ENCODE peak calls at places on chromosomes 5 and 9, in seven cellular contexts. O is brain microvascular endothelial cell, J is PC-3, Y is WERI-Rb-1, A is fibroblast of the aortic adventitia, S is BE2C, U is SK-N-SH. C is an unnamed sample.

GRCh38 chr9:3246231-3246630 is 279.6 kb downstream of the RFX3 start:
- DNase-seq in O (no peak), J (no peak), Y (peak), A (no peak), S (no peak), U (no peak), C (no peak)

GRCh38 chr5:124342027-124342471 is 404.4 kb downstream of the ZNF608 start:
- DNase-seq in O (peak), J (no peak), Y (no peak), A (peak), S (no peak), U (no peak), C (peak)

GRCh38 chr5:107875834-107876233 is 205.1 kb upstream of the EFNA5 start:
- DNase-seq in O (peak), J (no peak), Y (peak), A (peak), S (no peak), U (no peak), C (peak)

GRCh38 chr5:81334304-81335061 is 33.1 kb downstream of the ZCCHC9 start:
- DNase-seq in O (no peak), J (no peak), Y (peak), A (peak), S (peak), U (no peak), C (no peak)

GRCh38 chr9:93096811-93097382 is 880 bp downstream of the CARD19 start:
- DNase-seq in O (no peak), J (no peak), Y (no peak), A (no peak), S (no peak), U (no peak), C (no peak)

GRCh38 chr5:157740211-157740610 is 3.3 kb upstream of the LSM11 start:
- DNase-seq in O (no peak), J (peak), Y (peak), A (no peak), S (peak), U (peak), C (no peak)

GRCh38 chr9:90105793-90106192 is 501.0 kb downstream of the GADD45G start:
- DNase-seq in O (no peak), J (no peak), Y (no peak), A (no peak), S (no peak), U (no peak), C (no peak)

GRCh38 chr9:94697972-94698581 is 28.4 kb upstream of the AOPEP start:
- DNase-seq in O (peak), J (no peak), Y (no peak), A (peak), S (peak), U (no peak), C (no peak)

GRCh38 chr5:34652916-34653315 is 3.2 kb upstream of the RAI14 start:
- DNase-seq in O (peak), J (peak), Y (no peak), A (peak), S (no peak), U (no peak), C (peak)

GRCh38 chr5:109399092-109399759 is 10.5 kb downstream of the PJA2 start:
- DNase-seq in O (peak), J (no peak), Y (no peak), A (peak), S (no peak), U (no peak), C (peak)

GRCh38 chr9:120402741-120403542 is 177.0 kb downstream of the CDK5RAP2 start:
- DNase-seq in O (peak), J (peak), Y (no peak), A (peak), S (no peak), U (no peak), C (peak)

GRCh38 chr5:57117601-57118000 is 56.3 kb upstream of the GPBP1 start:
- DNase-seq in O (no peak), J (peak), Y (no peak), A (no peak), S (no peak), U (no peak), C (no peak)

GRCh38 chr9:125521462-125522327 is 185.3 kb downstream of the MAPKAP1 start:
- DNase-seq in O (peak), J (peak), Y (no peak), A (peak), S (no peak), U (no peak), C (peak)

GRCh38 chr5:175378444-175379028 is 65.4 kb downstream of the DRD1 start:
- DNase-seq in O (no peak), J (peak), Y (no peak), A (peak), S (no peak), U (no peak), C (no peak)

GRCh38 chr9:95045751-95046150 is 271.8 kb downstream of the FANCC start:
- DNase-seq in O (no peak), J (no peak), Y (no peak), A (no peak), S (no peak), U (no peak), C (no peak)

GRCh38 chr9:85478847-85479246 is 262.9 kb downstream of the AGTPBP1 start:
- DNase-seq in O (no peak), J (no peak), Y (no peak), A (no peak), S (no peak), U (no peak), C (no peak)

GRCh38 chr5:55037046-55037771 is 13.2 kb downstream of the GZMK start:
- DNase-seq in O (no peak), J (no peak), Y (no peak), A (peak), S (no peak), U (no peak), C (peak)

GRCh38 chr9:87655731-87656130 is 70.2 kb upstream of the CTSL start:
- DNase-seq in O (no peak), J (no peak), Y (no peak), A (no peak), S (no peak), U (no peak), C (no peak)

GRCh38 chr5:175873090-175873454 is 1.7 kb downstream of the CPLX2 start:
- DNase-seq in O (no peak), J (no peak), Y (peak), A (no peak), S (peak), U (peak), C (no peak)

GRCh38 chr5:7464182-7464581 is 68.2 kb downstream of the ADCY2 start:
- DNase-seq in O (no peak), J (peak), Y (peak), A (no peak), S (no peak), U (no peak), C (no peak)

GRCh38 chr5:144487207-144487606 is 316.5 kb downstream of the KCTD16 start:
- DNase-seq in O (no peak), J (no peak), Y (peak), A (no peak), S (no peak), U (no peak), C (no peak)

GRCh38 chr9:121735065-121735791 is 83.8 kb downstream of the DAB2IP start:
- DNase-seq in O (peak), J (peak), Y (peak), A (peak), S (peak), U (no peak), C (peak)

GRCh38 chr9:86369810-86370209 is 15.6 kb upstream of the TUT7 start:
- DNase-seq in O (no peak), J (peak), Y (no peak), A (no peak), S (no peak), U (no peak), C (no peak)

GRCh38 chr5:178536541-178537466 is 53.4 kb downstream of the COL23A1 start:
- DNase-seq in O (no peak), J (no peak), Y (no peak), A (no peak), S (no peak), U (no peak), C (no peak)

GRCh38 chr9:73782166-73782565 is 630.5 kb downstream of the ANXA1 start:
- DNase-seq in O (no peak), J (no peak), Y (no peak), A (peak), S (no peak), U (no peak), C (peak)

GRCh38 chr5:135993894-135994514 is 34.8 kb upstream of the TGFBI start:
- DNase-seq in O (peak), J (peak), Y (no peak), A (peak), S (peak), U (peak), C (peak)

GRCh38 chr9:123893831-123894460 is 36.0 kb downstream of the DENND1A start:
- DNase-seq in O (no peak), J (peak), Y (no peak), A (peak), S (no peak), U (no peak), C (peak)

GRCh38 chr5:149999359-149999758 is 1.1 kb downstream of the TIGD6 start:
- DNase-seq in O (no peak), J (no peak), Y (no peak), A (peak), S (no peak), U (no peak), C (no peak)

GRCh38 chr5:150000990-150001659 is 586 bp downstream of the HMGXB3 start:
- DNase-seq in O (no peak), J (peak), Y (peak), A (peak), S (peak), U (peak), C (peak)

GRCh38 chr5:149999866-150000260 is 591 bp downstream of the TIGD6 start:
- DNase-seq in O (no peak), J (no peak), Y (no peak), A (no peak), S (no peak), U (no peak), C (no peak)

GRCh38 chr5:150001660-150002493 is 1.3 kb downstream of the HMGXB3 start:
- DNase-seq in O (peak), J (peak), Y (peak), A (peak), S (peak), U (peak), C (peak)

GRCh38 chr5:150000261-150000989 is at the start of the genes HMGXB3 and TIGD6:
- DNase-seq in O (peak), J (peak), Y (peak), A (peak), S (peak), U (peak), C (peak)
- TF ChIP-seq CTCF in O (no peak), J (no peak), Y (peak), A (no peak), S (no peak), U (no peak), C (no peak)

GRCh38 chr9:83701769-83702168 is 6.0 kb downstream of the UBQLN1 start:
- DNase-seq in O (peak), J (peak), Y (no peak), A (peak), S (no peak), U (no peak), C (peak)
- H3K4me3 ChIP-seq in O (no peak), J (no peak), Y (no peak), A (peak), S (no peak), U (no peak), C (no peak)

GRCh38 chr5:119267958-119268386 is 87.8 kb upstream of the TNFAIP8 start:
- DNase-seq in O (peak), J (peak), Y (peak), A (peak), S (peak), U (peak), C (peak)

GRCh38 chr5:119269061-119269579 is 86.7 kb upstream of the TNFAIP8 start:
- DNase-seq in O (peak), J (peak), Y (peak), A (peak), S (no peak), U (peak), C (no peak)

GRCh38 chr5:119270121-119270565 is 85.7 kb upstream of the TNFAIP8 start:
- DNase-seq in O (no peak), J (no peak), Y (no peak), A (no peak), S (no peak), U (no peak), C (no peak)

GRCh38 chr5:119270955-119271757 is 84.7 kb upstream of the TNFAIP8 start:
- DNase-seq in O (no peak), J (no peak), Y (no peak), A (no peak), S (no peak), U (no peak), C (no peak)

DNA sequence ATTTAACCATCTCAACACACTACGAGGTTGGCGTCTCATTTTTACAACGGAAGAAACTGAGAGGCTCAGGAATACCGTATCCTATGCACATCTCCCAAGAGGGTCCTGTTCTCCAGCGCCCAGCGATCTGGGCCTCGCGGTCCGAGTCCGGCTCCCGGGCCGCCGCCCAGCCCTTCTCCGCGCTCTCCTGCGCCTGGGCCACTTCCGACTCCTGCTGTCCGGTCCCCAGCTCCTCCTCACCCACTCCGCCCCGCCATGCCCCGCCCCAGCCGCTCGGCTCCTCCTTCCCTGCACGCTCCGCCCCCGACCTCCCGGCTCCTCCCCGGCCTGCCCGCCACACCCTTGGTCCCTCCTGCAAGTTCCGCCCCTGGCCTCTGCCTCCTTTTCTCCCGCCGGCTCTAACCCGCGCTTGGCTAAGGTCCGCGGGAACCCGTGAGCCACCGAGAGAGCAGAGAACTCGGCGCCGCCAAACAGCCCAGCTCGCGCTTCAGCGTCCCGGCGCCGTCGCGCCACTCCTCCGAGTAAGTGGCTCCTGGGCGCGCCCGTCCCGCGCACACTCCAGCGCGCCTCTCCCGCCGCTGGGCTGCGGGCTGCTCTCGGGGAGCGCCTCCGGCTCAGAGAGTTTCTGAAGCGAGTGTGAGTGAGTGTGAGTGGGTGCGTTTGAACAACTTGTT is 87.3 kb upstream of the TNFAIP8 start:
- DNase-seq in O (peak), J (peak), Y (peak), A (peak), S (peak), U (peak), C (peak)
- TF ChIP-seq CTCF in O (no peak), J (no peak), Y (no peak), A (no peak), S (no peak), U (no peak), C (no peak)

GRCh38 chr9:128916204-128916603 is 4.6 kb upstream of the PHYHD1 start:
- DNase-seq in O (no peak), J (peak), Y (no peak), A (peak), S (no peak), U (no peak), C (peak)
- H3K4me3 ChIP-seq in O (no peak), J (no peak), Y (no peak), A (no peak), S (no peak), U (no peak), C (no peak)

GRCh38 chr5:58502032-58502431 is 10.8 kb downstream of the GAPT start:
- DNase-seq in O (no peak), J (no peak), Y (no peak), A (no peak), S (no peak), U (no peak), C (no peak)
- TF ChIP-seq CTCF in O (no peak), J (peak), Y (peak), A (no peak), S (peak), U (no peak), C (no peak)

DNA sequence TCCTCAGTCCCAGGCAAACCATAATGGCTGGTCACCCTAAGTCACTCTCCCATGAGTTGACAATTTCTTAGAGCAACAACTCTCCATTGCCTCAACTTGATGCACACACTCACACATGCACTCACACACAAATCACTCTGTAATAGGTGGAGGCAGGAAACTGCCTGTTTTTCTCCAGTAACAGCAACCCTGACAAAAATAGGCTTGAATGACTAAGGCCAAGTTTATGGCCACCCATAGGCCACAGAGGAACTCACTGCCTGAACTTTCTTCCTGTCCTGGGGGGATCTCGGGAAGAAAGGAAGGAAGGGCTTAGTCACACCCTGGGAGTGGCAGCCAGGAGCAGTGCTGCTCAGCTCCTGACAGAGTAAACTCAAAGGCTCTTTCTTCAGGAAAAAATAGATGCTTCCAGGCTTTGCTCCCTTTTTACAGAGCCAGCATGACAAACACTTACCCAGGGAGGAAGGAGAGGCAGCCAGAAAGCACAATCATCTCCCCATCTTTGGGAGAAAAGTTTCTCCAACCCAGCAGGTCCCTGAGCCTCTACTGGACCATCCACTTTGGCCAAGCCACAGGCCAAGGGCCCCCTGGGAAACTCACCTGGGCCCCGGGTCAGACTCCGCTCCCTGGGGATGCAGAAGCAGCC is 368 bp downstream of the SH3TC2 start:
- DNase-seq in O (peak), J (peak), Y (no peak), A (peak), S (no peak), U (no peak), C (peak)
- H3K4me3 ChIP-seq in O (no peak), J (peak), Y (no peak), A (no peak), S (no peak), U (no peak), C (no peak)

GRCh38 chr5:113294341-113295110 is 140.3 kb downstream of the TSSK1B start:
- DNase-seq in O (peak), J (peak), Y (peak), A (peak), S (peak), U (peak), C (peak)
- TF ChIP-seq CTCF in O (peak), J (peak), Y (peak), A (peak), S (peak), U (peak), C (peak)

DNA sequence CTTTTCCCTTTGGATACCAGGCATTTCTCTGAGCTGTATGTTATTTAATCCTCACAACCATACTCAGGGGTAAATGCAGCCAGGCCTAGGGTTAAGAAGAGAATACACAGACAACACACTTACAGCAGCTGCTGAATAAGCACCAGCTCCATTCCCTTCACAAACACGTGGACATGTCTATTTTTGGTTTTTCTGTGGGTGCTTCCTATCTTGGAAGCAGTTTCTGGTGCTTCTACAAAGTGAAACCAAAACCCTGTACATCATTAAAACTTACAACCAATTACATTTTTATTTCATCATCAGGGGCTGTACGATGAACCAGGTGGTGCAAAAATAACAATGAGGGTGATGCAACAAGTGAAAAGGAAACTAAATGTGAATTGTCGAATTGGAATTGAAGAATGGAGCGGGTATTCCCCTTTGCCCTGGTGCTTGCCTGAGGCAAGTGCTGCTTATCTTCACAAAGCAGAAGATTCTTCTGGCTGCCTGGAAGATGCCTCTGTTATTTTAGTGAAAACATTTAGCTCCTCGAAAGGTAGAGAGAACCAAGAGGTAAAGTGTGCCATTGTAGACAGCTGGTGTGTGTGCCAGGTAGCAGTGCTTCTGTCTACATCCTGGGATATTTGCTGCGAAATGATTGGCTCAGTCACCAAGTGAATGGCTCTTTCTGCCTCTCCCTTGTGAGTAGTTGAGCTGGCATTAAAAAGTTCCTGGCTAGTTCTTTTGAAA is 18.6 kb upstream of the IFNB1 start:
- DNase-seq in O (peak), J (no peak), Y (no peak), A (peak), S (no peak), U (no peak), C (peak)
- H3K4me3 ChIP-seq in O (no peak), J (no peak), Y (no peak), A (peak), S (peak), U (no peak), C (peak)

GRCh38 chr5:171371326-171371725 is 16.3 kb upstream of the NPM1 start:
- DNase-seq in O (no peak), J (no peak), Y (no peak), A (no peak), S (no peak), U (no peak), C (no peak)
- TF ChIP-seq CTCF in O (no peak), J (no peak), Y (no peak), A (no peak), S (no peak), U (no peak), C (no peak)

GRCh38 chr5:66144799-66145390 is 795 bp downstream of the SREK1 start:
- DNase-seq in O (no peak), J (no peak), Y (no peak), A (no peak), S (no peak), U (no peak), C (no peak)

GRCh38 chr5:66144074-66144798 is at the start of gene SREK1:
- DNase-seq in O (peak), J (peak), Y (peak), A (peak), S (peak), U (peak), C (peak)

GRCh38 chr5:66143473-66144073 is 527 bp upstream of the SREK1 start:
- DNase-seq in O (no peak), J (no peak), Y (no peak), A (no peak), S (no peak), U (no peak), C (no peak)

GRCh38 chr5:66142417-66142816 is 1.7 kb upstream of the SREK1 start:
- DNase-seq in O (no peak), J (no peak), Y (no peak), A (no peak), S (no peak), U (no peak), C (no peak)

GRCh38 chr5:66145737-66146136 is 1.6 kb downstream of the SREK1 start:
- DNase-seq in O (no peak), J (no peak), Y (no peak), A (no peak), S (no peak), U (no peak), C (no peak)
- H3K4me3 ChIP-seq in O (peak), J (peak), Y (peak), A (peak), S (peak), U (peak), C (peak)